ENCODE peak calls at places on chromosomes 1 and 21, in six cellular contexts. R is IMR-90, V is trophoblast cell, L is H9, M is H1, A is mesenchymal stem cell. B is an unnamed sample.

GRCh38 chr1:6445062-6445763 is 20.6 kb downstream of the ESPN start:
- DNase-seq in R (peak), V (peak), L (peak), M (no peak), A (peak), B (no peak)

GRCh38 chr1:234683856-234684632 is 74.1 kb upstream of the IRF2BP2 start:
- DNase-seq in R (peak), V (peak), L (peak), M (no peak), A (peak), B (no peak)

GRCh38 chr1:64898107-64898861 is 68.1 kb downstream of the JAK1 start:
- DNase-seq in R (peak), V (peak), L (peak), M (no peak), A (peak), B (no peak)

GRCh38 chr1:36384542-36385409 is 948 bp downstream of the STK40 start:
- DNase-seq in R (no peak), V (peak), L (peak), M (no peak), A (peak), B (no peak)

GRCh38 chr1:162463021-162463420 is 34.6 kb upstream of the UHMK1 start:
- DNase-seq in R (no peak), V (no peak), L (no peak), M (no peak), A (no peak), B (no peak)

GRCh38 chr1:201361652-201362504 is 15.6 kb downstream of the TNNT2 start:
- DNase-seq in R (peak), V (peak), L (peak), M (peak), A (peak), B (peak)

GRCh38 chr1:42417191-42417590 is 36.6 kb downstream of the RIMKLA start:
- DNase-seq in R (no peak), V (no peak), L (no peak), M (no peak), A (no peak), B (no peak)

GRCh38 chr1:102772831-102773230 is 335.5 kb downstream of the COL11A1 start:
- DNase-seq in R (no peak), V (no peak), L (no peak), M (no peak), A (no peak), B (no peak)

GRCh38 chr1:161843156-161843555 is 77.0 kb downstream of the ATF6 start:
- DNase-seq in R (no peak), V (peak), L (no peak), M (no peak), A (no peak), B (no peak)

GRCh38 chr1:235918032-235918431 is 51.3 kb upstream of the LYST start:
- DNase-seq in R (no peak), V (no peak), L (no peak), M (no peak), A (no peak), B (no peak)

GRCh38 chr1:159924025-159924790 is 1.1 kb downstream of the TAGLN2 start:
- DNase-seq in R (peak), V (peak), L (peak), M (peak), A (peak), B (no peak)

GRCh38 chr1:56626546-56626945 is 18.6 kb upstream of the PRKAA2 start:
- DNase-seq in R (peak), V (no peak), L (no peak), M (no peak), A (peak), B (no peak)

GRCh38 chr1:162679298-162679697 is 47.0 kb downstream of the DDR2 start:
- DNase-seq in R (no peak), V (no peak), L (no peak), M (no peak), A (no peak), B (no peak)

GRCh38 chr1:44496541-44497171 is 91.6 kb downstream of the RNF220 start:
- DNase-seq in R (no peak), V (no peak), L (no peak), M (no peak), A (no peak), B (no peak)

GRCh38 chr1:209609403-209610377 is 26.2 kb downstream of the CAMK1G start:
- DNase-seq in R (no peak), V (peak), L (no peak), M (no peak), A (no peak), B (no peak)

GRCh38 chr1:111242805-111243523 is 15.5 kb downstream of the CHI3L2 start:
- DNase-seq in R (no peak), V (no peak), L (no peak), M (no peak), A (no peak), B (no peak)
- H2AFZ ChIP-seq in R (no peak), V (no peak), L (no peak), M (no peak), A (no peak), B (no peak)

GRCh38 chr1:93827128-93827527 is 51.9 kb downstream of the DNTTIP2 start:
- DNase-seq in R (no peak), V (no peak), L (no peak), M (no peak), A (no peak), B (no peak)
- H2BK120ac ChIP-seq in R (no peak), V (peak), L (no peak), M (no peak), A (peak), B (no peak)

DNA sequence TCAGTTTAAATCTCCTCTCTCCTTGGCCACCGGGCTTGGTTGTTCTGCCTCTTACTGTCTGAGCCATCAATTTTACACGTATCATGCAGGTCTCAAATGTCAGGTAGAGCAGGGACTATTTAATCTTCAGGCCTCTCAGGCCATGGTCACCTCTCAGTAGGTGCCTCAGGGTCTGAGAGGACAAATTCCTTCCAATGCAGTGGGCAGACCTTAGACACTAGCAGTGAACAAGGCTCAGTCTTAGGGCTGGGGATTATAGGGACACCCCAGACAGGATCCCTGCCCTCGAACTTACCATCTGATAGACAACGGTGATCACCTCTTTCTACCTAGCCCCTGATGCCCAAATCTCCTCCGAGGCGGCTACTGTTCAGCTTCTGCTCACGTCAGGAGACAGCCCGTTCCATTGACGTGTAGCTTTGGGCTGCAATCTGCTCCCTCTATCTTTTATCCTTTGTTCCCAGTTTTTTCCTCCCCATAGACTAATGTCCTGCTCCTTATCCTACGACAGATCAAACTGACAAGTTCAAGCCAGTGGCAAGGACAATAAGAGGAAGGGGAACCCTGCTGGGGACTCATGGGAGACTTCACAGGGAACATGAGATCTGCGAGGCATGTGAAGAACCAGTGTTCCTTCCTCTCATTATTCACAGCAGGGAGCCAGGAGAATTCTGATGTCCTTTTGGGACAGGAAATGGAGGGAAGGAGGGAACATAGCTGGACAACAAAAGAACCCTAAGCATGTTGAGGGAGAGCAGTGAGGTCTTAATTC is 1.4 kb upstream of the MYOG start:
- DNase-seq in R (no peak), V (no peak), L (peak), M (no peak), A (no peak), B (no peak)
- H3K4ac ChIP-seq in R (no peak), V (no peak), L (no peak), M (no peak), A (no peak), B (no peak)

DNA sequence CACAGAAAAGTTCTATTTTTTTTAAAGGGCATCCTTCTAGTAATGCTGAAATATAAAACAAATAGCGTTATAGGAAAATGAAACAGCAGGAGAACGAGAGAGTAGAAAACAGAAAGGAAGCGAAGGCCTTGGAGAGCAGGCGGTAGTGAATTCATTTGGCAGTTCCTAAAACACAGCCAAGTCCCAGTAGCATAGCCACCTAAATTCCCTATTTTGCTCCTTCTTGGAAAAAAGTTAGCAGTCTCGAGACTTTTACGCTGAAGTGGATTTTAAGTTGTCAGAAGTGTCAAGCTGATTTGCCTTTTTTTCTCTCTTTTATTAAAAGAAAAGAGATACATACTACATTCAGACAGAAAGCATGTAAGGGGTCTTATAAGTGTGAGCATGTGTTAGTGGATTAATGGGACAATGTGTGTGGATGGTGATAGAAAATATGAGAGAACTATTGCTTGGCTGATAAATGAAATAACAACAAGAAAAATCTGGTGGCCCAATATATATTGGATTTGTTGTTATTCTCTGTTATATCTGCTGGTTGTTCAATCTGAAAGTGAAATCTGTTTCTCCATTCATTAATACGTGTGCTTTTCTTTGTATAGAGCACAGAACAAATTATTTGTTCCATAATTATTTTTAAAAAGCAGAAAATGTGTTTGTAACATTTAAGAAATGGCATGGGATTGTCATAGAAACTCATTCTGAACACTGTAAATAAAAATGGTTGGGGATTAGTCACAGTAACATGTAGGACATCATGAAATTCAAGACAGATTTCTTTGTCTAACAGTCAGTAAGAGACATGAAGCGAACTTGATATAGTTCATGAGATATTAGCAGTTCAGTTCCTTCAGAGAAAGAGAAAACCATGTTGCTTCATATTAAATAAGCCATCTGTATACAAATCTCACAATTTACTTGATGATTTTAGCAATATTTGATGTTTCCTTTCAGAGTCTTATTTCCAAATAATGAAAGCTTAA is 19.4 kb downstream of the NFIA start:
- DNase-seq in R (no peak), V (no peak), L (no peak), M (no peak), A (no peak), B (no peak)
- H2AFZ ChIP-seq in R (no peak), V (no peak), L (no peak), M (no peak), A (no peak), B (no peak)

GRCh38 chr1:25891606-25892005 is 14.6 kb downstream of the STMN1 start:
- DNase-seq in R (no peak), V (no peak), L (no peak), M (no peak), A (no peak), B (no peak)
- H2BK120ac ChIP-seq in R (peak), V (peak), L (no peak), M (no peak), A (peak), B (peak)

DNA sequence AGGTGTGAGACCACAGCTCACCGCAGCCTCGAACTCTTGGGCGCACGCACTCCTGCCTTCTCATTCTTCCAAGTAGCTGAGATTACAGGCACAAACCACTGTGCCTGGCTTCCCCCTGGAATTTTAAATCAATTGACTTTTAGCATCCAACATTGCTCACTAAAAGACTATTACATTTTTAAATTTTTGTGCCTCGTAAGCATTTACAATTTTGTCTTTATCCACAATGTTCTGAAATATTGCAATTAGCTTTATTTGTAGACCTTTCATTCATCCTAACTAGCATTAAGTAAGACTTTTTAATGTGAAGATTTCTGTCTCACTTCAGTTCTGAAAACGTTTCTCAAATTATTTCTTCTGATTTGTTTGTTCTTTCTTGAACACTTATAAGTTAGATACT is 122.9 kb downstream of the HFM1 start:
- DNase-seq in R (no peak), V (no peak), L (no peak), M (no peak), A (no peak), B (no peak)
- H3K4ac ChIP-seq in R (no peak), V (no peak), L (no peak), M (no peak), A (no peak), B (no peak)

DNA sequence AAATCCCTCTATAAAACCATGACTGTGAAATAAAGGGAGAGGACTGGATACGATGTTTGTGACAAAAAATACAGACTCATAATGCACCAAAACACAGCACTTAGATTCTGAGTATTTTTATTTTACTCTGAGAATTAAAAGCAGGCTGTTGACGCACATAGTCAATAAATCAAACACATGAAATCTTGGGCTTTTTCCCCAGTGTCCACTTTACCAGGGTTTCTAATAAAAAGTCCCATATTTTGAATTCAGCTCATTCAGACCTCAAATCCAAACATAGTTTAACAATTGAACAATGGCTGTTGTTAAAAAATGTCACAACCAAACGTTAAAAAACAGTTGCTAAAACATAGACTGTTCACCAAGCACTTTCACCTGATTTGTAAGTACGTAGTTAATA is 553.4 kb downstream of the LTN1 start:
- DNase-seq in R (no peak), V (no peak), L (no peak), M (no peak), A (no peak), B (no peak)
- H2AFZ ChIP-seq in R (no peak), V (no peak), L (no peak), M (no peak), A (no peak), B (no peak)

B was measured in neuronal stem cell.